ENCODE peak calls at places on chromosomes 13 and 19, in ten cellular contexts. U is Caco-2, L is heart right ventricle, N is A549, W is spleen, T is endothelial cell of umbilical vein, G is AG09319, S is progenitor cell of endocrine pancreas, P is sigmoid colon, J is AG04450. B is an unnamed sample.

GRCh38 chr13:83881917-83882625 is at the start of gene SLITRK1:
- DNase-seq in U (peak; percentile 59), L (peak; percentile 35), N (no peak), W (no peak), T (no peak), G (peak; percentile 11), S (peak; percentile 91), P (no peak), J (peak; percentile 42), B (peak; percentile 88)

GRCh38 chr19:47065242-47065641 is 16.8 kb upstream of the TMEM160 start:
- DNase-seq in U (no peak), L (no peak), N (no peak), W (no peak), T (no peak), G (no peak), S (no peak), P (no peak), J (no peak), B (no peak)

GRCh38 chr19:13036366-13036976 is 41.2 kb downstream of the NFIX start:
- DNase-seq in U (peak; percentile 60), L (no peak), N (no peak), W (no peak), T (no peak), G (no peak), S (no peak), P (peak; percentile 85), J (no peak), B (no peak)

GRCh38 chr13:34942732-34943674 is 933 bp downstream of the NBEA start:
- DNase-seq in U (no peak), L (peak; percentile 26), N (peak; percentile 4), W (peak; percentile 77), T (peak; percentile 19), G (no peak), S (peak; percentile 28), P (peak; percentile 72), J (no peak), B (no peak)

GRCh38 chr19:15213715-15214381 is 13.1 kb upstream of the NOTCH3 start:
- DNase-seq in U (no peak), L (peak; percentile 90), N (no peak), W (no peak), T (no peak), G (no peak), S (no peak), P (no peak), J (no peak), B (no peak)

GRCh38 chr13:99542788-99543406 is 41.6 kb downstream of the TM9SF2 start:
- DNase-seq in U (no peak), L (no peak), N (no peak), W (peak; percentile 82), T (peak; percentile 28), G (no peak), S (no peak), P (no peak), J (no peak), B (no peak)

GRCh38 chr19:13839193-13839937 is 37.6 kb upstream of the NANOS3 start:
- DNase-seq in U (no peak), L (peak; percentile 90), N (no peak), W (peak; percentile 98), T (peak; percentile 87), G (no peak), S (no peak), P (peak; percentile 95), J (no peak), B (no peak)

GRCh38 chr19:27752530-27753184 is 1460.3 kb downstream of the UQCRFS1 start:
- DNase-seq in U (no peak), L (no peak), N (no peak), W (no peak), T (no peak), G (no peak), S (no peak), P (peak; percentile 18), J (no peak), B (no peak)

GRCh38 chr19:31110331-31110730 is 238.9 kb downstream of the TSHZ3 start:
- DNase-seq in U (no peak), L (no peak), N (no peak), W (no peak), T (no peak), G (peak; percentile 29), S (peak; percentile 13), P (no peak), J (no peak), B (no peak)

GRCh38 chr19:17475541-17476115 is 5.3 kb downstream of the SLC27A1 start:
- DNase-seq in U (no peak), L (peak; percentile 61), N (no peak), W (no peak), T (no peak), G (no peak), S (no peak), P (peak; percentile 84), J (no peak), B (no peak)

GRCh38 chr19:3185482-3186376 is at the start of gene NCLN:
- DNase-seq in U (peak; percentile 95), L (peak; percentile 95), N (peak; percentile 42), W (peak; percentile 98), T (peak; percentile 98), G (peak; percentile 72), S (peak; percentile 86), P (peak; percentile 96), J (peak; percentile 81), B (peak; percentile 96)

GRCh38 chr19:3188627-3189596 is 3.2 kb downstream of the NCLN start:
- DNase-seq in U (no peak), L (no peak), N (no peak), W (peak; percentile 91), T (no peak), G (no peak), S (no peak), P (no peak), J (no peak), B (no peak)

GRCh38 chr19:3186377-3186688 is 603 bp downstream of the NCLN start:
- DNase-seq in U (no peak), L (no peak), N (no peak), W (peak; percentile 92), T (peak; percentile 14), G (no peak), S (no peak), P (no peak), J (no peak), B (no peak)

GRCh38 chr19:3187662-3188511 is 2.2 kb downstream of the NCLN start:
- DNase-seq in U (no peak), L (no peak), N (no peak), W (no peak), T (no peak), G (no peak), S (no peak), P (no peak), J (no peak), B (no peak)

GRCh38 chr19:3186891-3187661 is 1.3 kb downstream of the NCLN start:
- DNase-seq in U (no peak), L (no peak), N (no peak), W (no peak), T (no peak), G (no peak), S (no peak), P (no peak), J (no peak), B (no peak)
- TF ChIP-seq CTCF in U (no peak), L (no peak), N (no peak), W (no peak), T (no peak), G (no peak), S (no peak), P (no peak), J (no peak), B (no peak)

GRCh38 chr19:51602189-51602854 is 27.9 kb downstream of the SIGLEC5 start:
- DNase-seq in U (no peak), L (no peak), N (no peak), W (no peak), T (no peak), G (no peak), S (no peak), P (no peak), J (no peak), B (no peak)
- TF ChIP-seq CTCF in U (no peak), L (no peak), N (no peak), W (no peak), T (no peak), G (no peak), S (no peak), P (no peak), J (no peak), B (no peak)

GRCh38 chr13:64525687-64526086 is 2704.4 kb downstream of the PCDH9 start:
- DNase-seq in U (no peak), L (no peak), N (no peak), W (no peak), T (no peak), G (no peak), S (no peak), P (no peak), J (no peak), B (no peak)

GRCh38 chr13:64527561-64527960 is 2702.6 kb downstream of the PCDH9 start:
- DNase-seq in U (no peak), L (no peak), N (no peak), W (no peak), T (no peak), G (no peak), S (no peak), P (no peak), J (no peak), B (no peak)

GRCh38 chr13:64531400-64531799 is 2698.7 kb downstream of the PCDH9 start:
- DNase-seq in U (no peak), L (no peak), N (no peak), W (no peak), T (no peak), G (no peak), S (no peak), P (no peak), J (no peak), B (no peak)

GRCh38 chr13:64534302-64534701 is 2695.8 kb downstream of the PCDH9 start:
- DNase-seq in U (no peak), L (no peak), N (no peak), W (no peak), T (no peak), G (no peak), S (no peak), P (no peak), J (no peak), B (no peak)

DNA sequence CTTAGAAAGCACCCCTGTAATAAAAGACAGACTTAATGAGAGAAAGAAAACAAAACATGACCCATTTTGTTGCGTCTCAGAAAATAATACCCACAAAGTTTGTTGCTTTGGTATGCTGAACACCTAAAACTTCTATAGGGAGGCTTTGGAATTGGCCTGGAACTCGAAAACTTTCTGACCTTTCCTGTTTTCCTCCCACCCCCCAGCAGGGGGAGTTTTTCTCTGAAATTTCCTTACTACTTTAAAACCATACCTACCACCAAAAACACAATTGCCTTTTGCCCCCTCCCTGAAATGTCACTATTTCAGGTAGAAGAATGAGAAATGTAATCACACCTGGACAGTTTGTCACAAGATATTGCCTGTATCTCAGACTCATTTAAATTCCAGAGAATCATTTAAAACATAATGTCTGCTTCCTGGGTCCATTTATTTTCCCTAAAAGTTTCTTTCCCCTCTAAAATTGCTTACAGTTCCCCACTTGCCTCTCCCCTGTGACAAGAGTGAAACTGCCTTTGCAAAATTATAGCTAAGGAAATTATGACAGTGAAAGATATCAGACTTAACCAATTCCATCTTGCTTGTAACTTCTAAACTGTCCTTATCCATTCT is 2700.2 kb downstream of the PCDH9 start:
- DNase-seq in U (peak; percentile 45), L (no peak), N (peak; percentile 1), W (no peak), T (no peak), G (no peak), S (no peak), P (no peak), J (no peak), B (no peak)
- TF ChIP-seq CTCF in U (peak; percentile 53), L (no peak), N (peak; percentile 29), W (no peak), T (peak; percentile 29), G (peak; percentile 51), S (peak; percentile 64), P (no peak), J (peak; percentile 63), B (peak; percentile 75)

GRCh38 chr13:112247471-112248405 is 128.4 kb upstream of the SPACA7 start:
- DNase-seq in U (no peak), L (no peak), N (no peak), W (peak; percentile 51), T (no peak), G (no peak), S (no peak), P (no peak), J (no peak), B (peak; percentile 63)
- TF ChIP-seq CTCF in U (no peak), L (no peak), N (no peak), W (no peak), T (no peak), G (no peak), S (no peak), P (no peak), J (no peak), B (no peak)